ENCODE peak calls at places on chromosomes 16 and 17, in eight cellular contexts. P is left ventricle myocardium inferior, O is body of pancreas, I is K562, H is fibroblast of lung, L is neural progenitor cell, R is esophagus squamous epithelium, M is ovary. A is an unnamed sample.

GRCh38 chr17:15918261-15918660 is 26.7 kb upstream of the ADORA2B start:
- DNase-seq in P (no peak), O (no peak), I (no peak), H (no peak), L (no peak), R (no peak), M (no peak), A (no peak)

GRCh38 chr16:81524382-81524781 is 79.8 kb downstream of the CMIP start:
- DNase-seq in P (no peak), O (no peak), I (peak; percentile 36), H (peak; percentile 57), L (no peak), R (no peak), M (no peak), A (no peak)

GRCh38 chr16:29811170-29811895 is 660 bp upstream of the PRRT2 start:
- DNase-seq in P (peak; percentile 97), O (peak; percentile 98), I (peak; percentile 94), H (peak; percentile 98), L (peak; percentile 98), R (no peak), M (peak; percentile 98), A (peak; percentile 97)

GRCh38 chr16:70740919-70741778 is 55.3 kb upstream of the MTSS2 start:
- DNase-seq in P (no peak), O (no peak), I (no peak), H (peak; percentile 55), L (no peak), R (no peak), M (no peak), A (no peak)

GRCh38 chr17:43658890-43659289 is 2.8 kb downstream of the MEOX1 start:
- DNase-seq in P (no peak), O (no peak), I (no peak), H (no peak), L (no peak), R (no peak), M (no peak), A (no peak)

GRCh38 chr17:60747069-60747808 is 69.6 kb downstream of the BCAS3 start:
- DNase-seq in P (no peak), O (no peak), I (no peak), H (no peak), L (peak; percentile 65), R (no peak), M (no peak), A (no peak)

GRCh38 chr17:17849863-17850373 is 13.1 kb upstream of the SREBF1 start:
- DNase-seq in P (peak; percentile 42), O (peak; percentile 52), I (peak; percentile 92), H (peak; percentile 47), L (peak; percentile 58), R (no peak), M (peak; percentile 79), A (peak; percentile 64)

GRCh38 chr17:14813649-14814048 is 451.5 kb downstream of the PMP22 start:
- DNase-seq in P (no peak), O (peak; percentile 33), I (peak; percentile 50), H (no peak), L (peak; percentile 71), R (no peak), M (no peak), A (peak; percentile 13)

GRCh38 chr16:89308391-89309333 is 91.2 kb downstream of the ZNF778 start:
- DNase-seq in P (peak; percentile 10), O (no peak), I (peak; percentile 31), H (no peak), L (peak; percentile 56), R (no peak), M (no peak), A (no peak)

GRCh38 chr16:84042879-84043485 is 387 bp upstream of the SLC38A8 start:
- DNase-seq in P (no peak), O (no peak), I (peak; percentile 50), H (no peak), L (peak; percentile 28), R (no peak), M (no peak), A (no peak)

GRCh38 chr17:30236807-30237206 is 1.3 kb upstream of the SLC6A4 start:
- DNase-seq in P (peak; percentile 49), O (peak; percentile 63), I (no peak), H (peak; percentile 27), L (peak; percentile 83), R (no peak), M (no peak), A (peak; percentile 68)
- TF ChIP-seq CTCF in P (peak; percentile 39), O (no peak), I (no peak), H (peak; percentile 31), L (peak; percentile 47), R (peak; percentile 43), M (no peak), A (peak; percentile 45)

GRCh38 chr16:19757026-19757425 is 39.0 kb downstream of the IQCK start:
- DNase-seq in P (no peak), O (no peak), I (no peak), H (peak; percentile 61), L (no peak), R (no peak), M (no peak), A (no peak)

GRCh38 chr16:19754644-19755036 is 36.6 kb downstream of the IQCK start:
- DNase-seq in P (no peak), O (no peak), I (no peak), H (no peak), L (no peak), R (no peak), M (no peak), A (no peak)

GRCh38 chr16:19755268-19755667 is 37.2 kb downstream of the IQCK start:
- DNase-seq in P (no peak), O (no peak), I (no peak), H (no peak), L (no peak), R (no peak), M (no peak), A (no peak)

GRCh38 chr16:19751478-19751877 is 33.4 kb downstream of the IQCK start:
- DNase-seq in P (no peak), O (no peak), I (no peak), H (no peak), L (no peak), R (no peak), M (no peak), A (no peak)

GRCh38 chr16:19753815-19754643 is 36.0 kb downstream of the IQCK start:
- DNase-seq in P (no peak), O (peak; percentile 33), I (no peak), H (peak; percentile 93), L (no peak), R (no peak), M (no peak), A (no peak)
- H3K27ac ChIP-seq in P (peak overlapping the region; percentile 87), O (peak overlapping the region; percentile 62), I (no peak overlapping the region), H (no peak overlapping the region), L (no peak overlapping the region), R (peak overlapping the region; percentile 19), M (no peak overlapping the region), A (peak overlapping the region; percentile 84)

DNA sequence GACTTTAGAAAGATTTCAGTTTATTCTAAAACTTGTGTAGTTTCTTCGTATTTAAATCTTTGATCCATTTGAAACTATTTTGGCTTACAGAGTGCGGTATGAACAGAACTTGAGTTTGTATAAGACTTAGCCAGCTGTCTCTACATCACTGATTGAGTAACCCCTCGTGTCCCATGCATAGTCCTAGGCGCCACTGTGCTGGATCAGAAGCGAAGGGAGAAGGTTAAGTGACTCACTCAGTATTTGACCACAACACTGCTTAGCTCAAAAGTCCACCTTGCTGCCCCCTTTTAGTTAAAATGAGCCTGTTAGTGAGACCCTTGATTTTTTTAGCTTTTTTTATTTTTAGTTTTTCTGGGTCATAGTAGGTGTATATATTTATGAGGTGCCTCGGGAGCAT is 28.4 kb downstream of the CD300LB start:
- DNase-seq in P (no peak), O (no peak), I (no peak), H (peak; percentile 16), L (no peak), R (no peak), M (no peak), A (no peak)
- H3K27me3 ChIP-seq in P (peaks cover 26% of the 10 kb centered on the region), O (no peaks in the 10 kb centered on the region), I (no peaks in the 10 kb centered on the region), H (no peaks in the 10 kb centered on the region), L (peaks cover 14% of the 10 kb centered on the region), R (no peaks in the 10 kb centered on the region), M (no peaks in the 10 kb centered on the region), A (no peaks in the 10 kb centered on the region)

GRCh38 chr17:2027528-2028233 is 2.3 kb upstream of the DPH1 start:
- DNase-seq in P (no peak), O (no peak), I (peak; percentile 47), H (peak; percentile 60), L (no peak), R (no peak), M (no peak), A (no peak)

GRCh38 chr17:2028234-2028614 is 1.7 kb upstream of the DPH1 start:
- DNase-seq in P (no peak), O (no peak), I (no peak), H (no peak), L (no peak), R (no peak), M (no peak), A (no peak)

GRCh38 chr17:2030779-2031163 is 818 bp downstream of the DPH1 start:
- DNase-seq in P (no peak), O (no peak), I (peak; percentile 88), H (no peak), L (peak; percentile 92), R (no peak), M (no peak), A (peak; percentile 57)

GRCh38 chr17:2029911-2030778 is at the start of gene DPH1:
- DNase-seq in P (peak; percentile 87), O (peak; percentile 91), I (peak; percentile 89), H (peak; percentile 90), L (peak; percentile 96), R (peak; percentile 46), M (peak; percentile 85), A (peak; percentile 90)

DNA sequence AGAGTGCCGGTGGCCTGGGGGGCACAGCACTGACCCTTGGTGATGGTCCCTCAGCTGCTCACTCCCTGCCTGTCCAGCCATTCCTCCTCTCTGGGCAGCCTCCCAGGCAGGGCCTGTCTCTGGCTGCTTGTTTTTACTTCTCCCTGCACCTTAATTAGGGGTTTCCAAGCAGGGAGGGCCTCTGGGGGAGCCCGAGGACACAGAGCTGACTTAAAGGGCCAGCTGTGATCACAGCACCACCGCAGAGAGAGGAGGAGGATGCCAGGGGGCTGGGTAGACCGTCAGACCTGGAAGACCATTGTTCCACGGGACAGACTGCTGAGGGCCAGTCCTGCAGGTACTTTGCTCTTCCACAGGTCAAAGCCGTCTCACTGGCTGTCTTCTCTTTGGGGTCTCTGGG is 1.2 kb upstream of the DPH1 start:
- DNase-seq in P (no peak), O (no peak), I (no peak), H (no peak), L (no peak), R (no peak), M (no peak), A (no peak)
- TF ChIP-seq CTCF in P (no peak), O (no peak), I (no peak), H (no peak), L (no peak), R (no peak), M (no peak), A (no peak)

GRCh38 chr17:4522661-4523060 is 24.0 kb downstream of the SPNS2 start:
- DNase-seq in P (no peak), O (no peak), I (no peak), H (no peak), L (peak; percentile 40), R (no peak), M (no peak), A (peak; percentile 63)
- H3K27ac ChIP-seq in P (peak overlapping the region; percentile 93), O (peak overlapping the region; percentile 81), I (no peak overlapping the region), H (no peak overlapping the region), L (no peak overlapping the region), R (peak overlapping the region; percentile 86), M (no peak overlapping the region), A (peak overlapping the region; percentile 78)

A was measured in heart right ventricle.